ENCODE peak calls at places on chromosome 9, in seven cellular contexts. W is WTC11, P is HCT116, B is H1, M is HEK293T, I is GM12878, A is HepG2. S is an unnamed sample.

GRCh38 chr9:129111143-129111761 is at the start of gene PTPA:
- DNase-seq in W (peak; percentile 84), P (peak; percentile 70), B (peak; percentile 86), M (peak; percentile 94), I (no peak), A (peak; percentile 69), S (peak; percentile 92)

GRCh38 chr9:110308504-110309109 is 29.1 kb downstream of the TXNDC8 start:
- DNase-seq in W (no peak), P (no peak), B (no peak), M (no peak), I (no peak), A (peak; percentile 16), S (no peak)

GRCh38 chr9:15755660-15756059 is 202.8 kb downstream of the CCDC171 start:
- DNase-seq in W (no peak), P (no peak), B (no peak), M (no peak), I (no peak), A (no peak), S (no peak)

GRCh38 chr9:8429157-8429556 is 629.6 kb upstream of the DMAC1 start:
- DNase-seq in W (no peak), P (no peak), B (no peak), M (no peak), I (no peak), A (no peak), S (no peak)

GRCh38 chr9:99192786-99193465 is 28.8 kb downstream of the ALG2 start:
- DNase-seq in W (no peak), P (no peak), B (no peak), M (no peak), I (no peak), A (no peak), S (peak; percentile 32)

GRCh38 chr9:107720511-107720910 is 230.9 kb upstream of the KLF4 start:
- DNase-seq in W (no peak), P (no peak), B (no peak), M (no peak), I (no peak), A (no peak), S (no peak)

GRCh38 chr9:133457748-133458147 is 2.0 kb upstream of the CACFD1 start:
- DNase-seq in W (peak; percentile 8), P (no peak), B (no peak), M (no peak), I (no peak), A (no peak), S (no peak)

GRCh38 chr9:121609845-121610637 is 41.4 kb upstream of the DAB2IP start:
- DNase-seq in W (no peak), P (peak; percentile 62), B (no peak), M (no peak), I (no peak), A (peak; percentile 93), S (no peak)

GRCh38 chr9:97502222-97502983 is 937 bp downstream of the TMOD1 start:
- DNase-seq in W (peak; percentile 39), P (no peak), B (peak; percentile 75), M (no peak), I (no peak), A (no peak), S (peak; percentile 32)

GRCh38 chr9:31089822-31090221 is 1294.6 kb upstream of the ACO1 start:
- DNase-seq in W (no peak), P (no peak), B (no peak), M (no peak), I (no peak), A (no peak), S (no peak)

GRCh38 chr9:8917978-8918739 is 1118.6 kb upstream of the DMAC1 start:
- DNase-seq in W (no peak), P (no peak), B (no peak), M (no peak), I (no peak), A (no peak), S (no peak)

GRCh38 chr9:91935066-91935729 is 14.8 kb downstream of the ROR2 start:
- DNase-seq in W (no peak), P (no peak), B (no peak), M (no peak), I (no peak), A (no peak), S (no peak)

GRCh38 chr9:125747765-125748510 is 765 bp downstream of the PBX3 start:
- DNase-seq in W (peak; percentile 40), P (no peak), B (peak; percentile 63), M (peak; percentile 34), I (no peak), A (no peak), S (peak; percentile 40)

GRCh38 chr9:129245276-129245675 is 67.2 kb upstream of the IER5L start:
- DNase-seq in W (no peak), P (no peak), B (no peak), M (no peak), I (no peak), A (no peak), S (no peak)

DNA sequence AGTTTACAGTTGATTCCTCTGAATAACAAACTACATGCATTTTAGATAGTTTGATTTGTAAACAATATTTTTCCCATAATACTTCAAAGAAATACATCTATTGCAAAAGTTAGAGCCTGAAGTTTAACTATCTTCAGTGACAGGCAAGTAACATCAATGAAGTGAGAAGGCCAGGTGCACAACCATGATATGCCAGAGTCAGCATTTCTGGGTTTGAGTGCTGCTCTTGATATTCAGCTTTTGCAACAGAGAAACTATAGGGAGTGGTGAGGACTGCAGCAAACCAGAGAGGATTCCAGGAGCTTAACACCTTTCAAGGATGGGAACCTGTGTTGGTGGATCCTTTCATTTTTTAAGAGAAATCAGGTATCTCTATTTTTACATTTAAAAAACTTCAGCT is 79.4 kb upstream of the RASEF start:
- DNase-seq in W (no peak), P (no peak), B (no peak), M (no peak), I (no peak), A (no peak), S (no peak)
- TF ChIP-seq SP1 in W (no peak), P (no peak), B (no peak), M (no peak), I (no peak), A (no peak), S (no peak)

GRCh38 chr9:76341616-76342015 is 52.6 kb downstream of the RFK start:
- DNase-seq in W (no peak), P (no peak), B (no peak), M (no peak), I (no peak), A (no peak), S (no peak)
- TF ChIP-seq SP1 in W (no peak), P (no peak), B (no peak), M (no peak), I (no peak), A (no peak), S (no peak)

GRCh38 chr9:115164511-115164974 is 46.6 kb upstream of the TNC start:
- DNase-seq in W (no peak), P (peak; percentile 94), B (no peak), M (no peak), I (no peak), A (peak; percentile 2), S (no peak)
- TF ChIP-seq SP1 in W (no peak), P (peak; percentile 72), B (no peak), M (no peak), I (no peak), A (no peak), S (no peak)

GRCh38 chr9:84659273-84659672 is 10.3 kb upstream of the NTRK2 start:
- DNase-seq in W (no peak), P (no peak), B (no peak), M (no peak), I (no peak), A (no peak), S (no peak)
- TF ChIP-seq SP1 in W (no peak), P (no peak), B (no peak), M (no peak), I (no peak), A (no peak), S (no peak)

GRCh38 chr9:6945871-6946270 is 188.1 kb downstream of the KDM4C start:
- DNase-seq in W (no peak), P (no peak), B (no peak), M (no peak), I (no peak), A (no peak), S (no peak)
- TF ChIP-seq SP1 in W (no peak), P (no peak), B (no peak), M (no peak), I (no peak), A (no peak), S (no peak)

GRCh38 chr9:27117489-27118135 is 8.6 kb downstream of the TEK start:
- DNase-seq in W (no peak), P (no peak), B (no peak), M (no peak), I (no peak), A (peak; percentile 49), S (no peak)
- TF ChIP-seq SP1 in W (no peak), P (no peak), B (no peak), M (no peak), I (no peak), A (no peak), S (no peak)

GRCh38 chr9:114400219-114400618 is 12.4 kb upstream of the AKNA start:
- DNase-seq in W (no peak), P (no peak), B (no peak), M (no peak), I (no peak), A (no peak), S (no peak)

GRCh38 chr9:114400772-114401171 is 13.0 kb upstream of the AKNA start:
- DNase-seq in W (no peak), P (no peak), B (no peak), M (no peak), I (no peak), A (no peak), S (no peak)

GRCh38 chr9:114401344-114401743 is 13.6 kb upstream of the AKNA start:
- DNase-seq in W (no peak), P (no peak), B (no peak), M (no peak), I (no peak), A (peak; percentile 77), S (no peak)

GRCh38 chr9:114397848-114398605 is 10.2 kb upstream of the AKNA start:
- DNase-seq in W (peak; percentile 98), P (peak; percentile 76), B (peak; percentile 98), M (peak; percentile 96), I (peak; percentile 80), A (peak; percentile 85), S (peak; percentile 96)

GRCh38 chr9:114399381-114399780 is 11.6 kb upstream of the AKNA start:
- DNase-seq in W (no peak), P (no peak), B (no peak), M (no peak), I (no peak), A (no peak), S (no peak)
- TF ChIP-seq SP1 in W (no peak), P (no peak), B (no peak), M (no peak), I (no peak), A (no peak), S (no peak)